ENCODE peak calls at places on chromosomes 16 and 17, in five cellular contexts. K is HepG2, H is SK-N-SH, T is GM12878, Q is K562. L is an unnamed sample.

GRCh38 chr17:61583242-61583641 is 7.8 kb downstream of the NACA2 start:
- DNase-seq in K (peak), H (peak), T (no peak), Q (peak), L (peak)

GRCh38 chr16:56277040-56277439 is 85.8 kb downstream of the GNAO1 start:
- DNase-seq in K (peak), H (peak), T (no peak), Q (no peak), L (no peak)

GRCh38 chr16:67613808-67614207 is 31.1 kb upstream of the CARMIL2 start:
- DNase-seq in K (peak), H (no peak), T (no peak), Q (peak), L (no peak)

GRCh38 chr16:30986129-30986991 is 1.4 kb downstream of the HSD3B7 start:
- DNase-seq in K (no peak), H (no peak), T (no peak), Q (no peak), L (no peak)

GRCh38 chr17:19411641-19412040 is 609 bp downstream of the RNF112 start:
- DNase-seq in K (no peak), H (peak), T (no peak), Q (no peak), L (no peak)

GRCh38 chr16:54525104-54525503 is 238.5 kb upstream of the IRX3 start:
- DNase-seq in K (no peak), H (no peak), T (no peak), Q (no peak), L (no peak)

GRCh38 chr17:4110152-4110551 is 32.7 kb downstream of the ZZEF1 start:
- DNase-seq in K (no peak), H (no peak), T (no peak), Q (no peak), L (no peak)

GRCh38 chr17:65078441-65079160 is 22.1 kb upstream of the GNA13 start:
- DNase-seq in K (no peak), H (no peak), T (no peak), Q (no peak), L (no peak)

GRCh38 chr16:11329080-11329491 is 16.2 kb upstream of the RMI2 start:
- DNase-seq in K (no peak), H (no peak), T (peak), Q (no peak), L (no peak)

GRCh38 chr16:70254095-70254964 is 2.6 kb upstream of the EXOSC6 start:
- DNase-seq in K (no peak), H (no peak), T (no peak), Q (no peak), L (no peak)

GRCh38 chr17:352421-353212 is at the start of gene RPH3AL:
- DNase-seq in K (peak), H (no peak), T (no peak), Q (no peak), L (no peak)

GRCh38 chr17:14301761-14302401 is 1.0 kb downstream of the HS3ST3B1 start:
- DNase-seq in K (no peak), H (no peak), T (no peak), Q (peak), L (peak)

GRCh38 chr16:65429504-65430149 is 307.8 kb upstream of the CDH11 start:
- DNase-seq in K (no peak), H (no peak), T (no peak), Q (no peak), L (no peak)

GRCh38 chr17:12089809-12090384 is 69.2 kb downstream of the MAP2K4 start:
- DNase-seq in K (peak), H (no peak), T (no peak), Q (peak), L (no peak)

GRCh38 chr16:30066882-30067583 is 1.5 kb downstream of the ALDOA start:
- DNase-seq in K (no peak), H (peak), T (no peak), Q (no peak), L (no peak)

GRCh38 chr16:64983983-64984382 is 137.9 kb downstream of the CDH11 start:
- DNase-seq in K (peak), H (peak), T (no peak), Q (peak), L (peak)

GRCh38 chr16:67022531-67023214 is 6.3 kb upstream of the CBFB start:
- DNase-seq in K (no peak), H (no peak), T (no peak), Q (no peak), L (no peak)

GRCh38 chr17:7404737-7405412 is 978 bp upstream of the TMEM256 start:
- DNase-seq in K (no peak), H (peak), T (no peak), Q (no peak), L (peak)

GRCh38 chr16:51095114-51095872 is 55.8 kb downstream of the SALL1 start:
- DNase-seq in K (peak), H (no peak), T (no peak), Q (no peak), L (no peak)

GRCh38 chr17:17032131-17032692 is 10.0 kb upstream of the MPRIP start:
- DNase-seq in K (peak), H (peak), T (no peak), Q (peak), L (no peak)

GRCh38 chr17:5500247-5500803 is 14.0 kb downstream of the MIS12 start:
- DNase-seq in K (no peak), H (no peak), T (no peak), Q (no peak), L (no peak)

GRCh38 chr17:83026311-83026811 is 53.0 kb upstream of the METRNL start:
- DNase-seq in K (no peak), H (no peak), T (no peak), Q (no peak), L (no peak)

GRCh38 chr17:83093506-83093905 is 14.1 kb downstream of the METRNL start:
- DNase-seq in K (no peak), H (no peak), T (no peak), Q (no peak), L (no peak)

GRCh38 chr16:1974157-1975070 is 2.6 kb downstream of the TBL3 start:
- DNase-seq in K (no peak), H (no peak), T (no peak), Q (no peak), L (no peak)

GRCh38 chr16:87927195-87927562 is 9.2 kb downstream of the CA5A start:
- DNase-seq in K (no peak), H (no peak), T (no peak), Q (no peak), L (no peak)

GRCh38 chr17:49815761-49816281 is 27.3 kb downstream of the KAT7 start:
- DNase-seq in K (no peak), H (no peak), T (no peak), Q (no peak), L (no peak)

GRCh38 chr17:80227156-80227555 is 6.9 kb downstream of the SLC26A11 start:
- DNase-seq in K (no peak), H (no peak), T (no peak), Q (no peak), L (no peak)

GRCh38 chr16:56789360-56789759 is 59.4 kb downstream of the NUP93 start:
- DNase-seq in K (peak), H (peak), T (no peak), Q (peak), L (peak)

GRCh38 chr17:31807846-31808245 is 51.2 kb downstream of the COPRS start:
- DNase-seq in K (no peak), H (no peak), T (no peak), Q (no peak), L (no peak)

GRCh38 chr17:78143214-78144145 is 2.7 kb upstream of the C17orf99 start:
- DNase-seq in K (no peak), H (no peak), T (no peak), Q (no peak), L (no peak)

GRCh38 chr16:61263400-61263799 is 772.8 kb downstream of the CDH8 start:
- DNase-seq in K (no peak), H (no peak), T (no peak), Q (no peak), L (no peak)

GRCh38 chr16:30782486-30783279 is 4.3 kb downstream of the ZNF629 start:
- DNase-seq in K (no peak), H (no peak), T (no peak), Q (no peak), L (no peak)

GRCh38 chr17:63151981-63152523 is 186.0 kb downstream of the TANC2 start:
- DNase-seq in K (no peak), H (no peak), T (no peak), Q (no peak), L (no peak)

GRCh38 chr16:50056226-50056625 is 9.5 kb upstream of the HEATR3 start:
- DNase-seq in K (no peak), H (no peak), T (no peak), Q (no peak), L (no peak)

GRCh38 chr16:53507464-53508180 is 4.6 kb upstream of the AKTIP start:
- DNase-seq in K (no peak), H (no peak), T (no peak), Q (peak), L (no peak)

GRCh38 chr17:72056727-72057290 is 64.0 kb upstream of the SOX9 start:
- DNase-seq in K (no peak), H (no peak), T (no peak), Q (no peak), L (no peak)

GRCh38 chr17:83015511-83015910 is 63.9 kb upstream of the METRNL start:
- DNase-seq in K (no peak), H (no peak), T (no peak), Q (no peak), L (no peak)

GRCh38 chr17:69434164-69434579 is 19.7 kb downstream of the MAP2K6 start:
- DNase-seq in K (no peak), H (no peak), T (no peak), Q (no peak), L (no peak)

GRCh38 chr17:69511244-69511643 is 96.7 kb downstream of the MAP2K6 start:
- DNase-seq in K (no peak), H (no peak), T (no peak), Q (no peak), L (no peak)

GRCh38 chr16:86065711-86066110 is 166.7 kb downstream of the IRF8 start:
- DNase-seq in K (no peak), H (no peak), T (no peak), Q (peak), L (no peak)
- TF ChIP-seq REST in K (no peak), H (no peak), T (no peak), Q (no peak), L (no peak)

DNA sequence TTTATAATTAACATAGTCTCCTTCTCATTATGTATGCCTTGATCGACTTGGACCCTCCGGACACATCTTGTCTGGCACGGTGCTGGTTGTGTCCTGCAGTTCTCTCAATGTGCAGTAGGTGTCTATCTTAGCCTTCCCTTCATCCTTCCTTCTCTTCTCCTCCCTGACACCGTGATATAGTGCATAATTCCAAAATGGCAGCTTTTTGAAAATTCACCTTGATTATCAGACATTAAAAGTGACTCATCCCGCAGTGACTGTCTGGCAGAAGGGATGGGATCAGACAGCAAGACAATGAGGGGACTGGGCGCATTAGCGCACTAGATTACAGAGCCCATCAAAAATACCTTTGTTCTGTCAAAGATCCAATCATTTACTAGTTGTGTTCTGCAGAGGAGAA is 70.0 kb upstream of the PMFBP1 start:
- DNase-seq in K (peak), H (peak), T (no peak), Q (peak), L (peak)
- TF ChIP-seq GABPA in K (no peak), H (no peak), T (no peak), Q (no peak), L (no peak)

GRCh38 chr17:76626442-76626841 is 17.1 kb downstream of the ST6GALNAC1 start:
- DNase-seq in K (no peak), H (no peak), T (no peak), Q (no peak), L (peak)

GRCh38 chr17:76627510-76627909 is 16.0 kb downstream of the ST6GALNAC1 start:
- DNase-seq in K (no peak), H (no peak), T (no peak), Q (no peak), L (no peak)

GRCh38 chr17:76631821-76632565 is 11.6 kb downstream of the ST6GALNAC1 start:
- DNase-seq in K (no peak), H (no peak), T (no peak), Q (no peak), L (no peak)

GRCh38 chr17:76633628-76634328 is 9.8 kb downstream of the ST6GALNAC1 start:
- DNase-seq in K (peak), H (no peak), T (no peak), Q (no peak), L (no peak)

DNA sequence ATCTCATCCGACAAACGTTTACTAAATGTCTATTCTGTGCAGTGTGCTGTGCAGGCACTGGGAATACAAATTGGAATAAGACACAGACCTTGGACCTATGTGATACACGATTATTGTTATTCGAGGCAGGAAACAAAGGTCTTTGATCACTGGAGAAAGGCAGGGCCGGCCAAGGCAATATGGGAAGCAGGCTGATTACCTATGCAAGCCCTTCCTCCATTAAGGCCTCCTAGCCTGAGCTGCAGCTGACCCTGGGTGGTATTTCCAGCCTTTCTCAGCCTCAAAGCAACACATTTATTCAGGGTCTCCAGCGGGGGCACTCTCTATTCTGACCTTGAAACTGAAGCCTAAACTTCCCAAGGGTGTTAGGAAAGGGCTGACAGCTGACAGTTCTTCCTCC is 13.4 kb downstream of the ST6GALNAC1 start:
- DNase-seq in K (no peak), H (no peak), T (no peak), Q (no peak), L (no peak)
- TF ChIP-seq REST in K (no peak), H (no peak), T (no peak), Q (no peak), L (no peak)

GRCh38 chr17:38511126-38512108 is 83.2 kb downstream of the ARHGAP23 start:
- DNase-seq in K (no peak), H (no peak), T (no peak), Q (no peak), L (no peak)
- TF ChIP-seq GABPA in K (no peak), H (no peak), T (no peak), Q (no peak), L (no peak)

DNA sequence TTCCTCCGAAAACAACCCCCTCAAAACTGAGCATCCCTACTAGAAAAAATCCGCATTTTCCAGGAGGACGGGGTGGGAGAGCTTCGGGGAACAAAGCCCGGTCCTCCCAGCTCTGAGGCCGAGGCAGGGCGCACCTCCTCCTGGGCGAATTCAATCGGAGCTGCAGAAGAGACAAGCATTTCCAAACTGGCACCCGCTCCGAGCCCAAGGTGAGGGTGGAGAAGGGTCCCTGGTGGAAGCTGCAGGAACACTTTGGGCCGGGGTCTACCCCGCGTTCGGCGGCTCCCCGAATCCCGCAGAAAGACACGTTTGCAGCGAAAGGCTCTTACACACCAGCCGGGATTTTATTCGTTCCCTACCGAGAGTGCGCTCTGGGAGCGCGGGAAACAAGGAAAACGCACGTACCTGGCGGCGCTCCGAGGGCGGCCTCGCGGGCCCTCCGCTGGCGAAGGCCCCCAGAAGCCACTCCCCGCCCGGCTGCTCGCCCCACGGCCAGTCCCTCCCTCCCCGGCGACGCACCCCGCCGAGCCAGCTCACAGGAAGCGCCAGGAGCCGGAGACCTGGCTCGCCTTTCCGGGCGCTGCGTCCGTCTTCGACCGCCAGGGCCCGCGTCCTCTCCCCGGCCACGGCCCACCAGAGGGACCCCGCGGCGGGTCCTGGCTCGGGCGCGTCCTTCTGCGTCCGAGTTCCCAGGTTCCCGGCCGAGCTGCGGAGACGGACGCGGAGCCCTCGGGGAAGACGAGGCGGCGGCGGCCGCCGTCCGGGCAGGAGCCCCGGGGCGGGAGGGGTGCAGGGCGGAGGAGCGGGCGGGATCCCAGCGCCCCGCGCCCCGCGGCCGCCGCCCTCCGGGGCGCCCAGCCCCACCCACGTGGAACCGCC is 49.8 kb upstream of the BAHCC1 start:
- DNase-seq in K (peak), H (peak), T (no peak), Q (peak), L (peak)
- TF ChIP-seq REST in K (no peak), H (peak), T (no peak), Q (peak), L (no peak)

GRCh38 chr16:68954871-68955635 is 111.7 kb downstream of the TANGO6 start:
- DNase-seq in K (no peak), H (peak), T (no peak), Q (no peak), L (no peak)

GRCh38 chr16:68948230-68948910 is 105.0 kb downstream of the TANGO6 start:
- DNase-seq in K (no peak), H (no peak), T (no peak), Q (no peak), L (no peak)

GRCh38 chr16:68951991-68952877 is 108.9 kb downstream of the TANGO6 start:
- DNase-seq in K (no peak), H (no peak), T (no peak), Q (no peak), L (no peak)
- TF ChIP-seq GABPA in K (no peak), H (no peak), T (no peak), Q (no peak), L (no peak)

GRCh38 chr16:20129375-20129774 is 55.7 kb upstream of the GPR139 start:
- DNase-seq in K (no peak), H (no peak), T (no peak), Q (no peak), L (no peak)
- TF ChIP-seq REST in K (no peak), H (no peak), T (no peak), Q (no peak), L (no peak)

DNA sequence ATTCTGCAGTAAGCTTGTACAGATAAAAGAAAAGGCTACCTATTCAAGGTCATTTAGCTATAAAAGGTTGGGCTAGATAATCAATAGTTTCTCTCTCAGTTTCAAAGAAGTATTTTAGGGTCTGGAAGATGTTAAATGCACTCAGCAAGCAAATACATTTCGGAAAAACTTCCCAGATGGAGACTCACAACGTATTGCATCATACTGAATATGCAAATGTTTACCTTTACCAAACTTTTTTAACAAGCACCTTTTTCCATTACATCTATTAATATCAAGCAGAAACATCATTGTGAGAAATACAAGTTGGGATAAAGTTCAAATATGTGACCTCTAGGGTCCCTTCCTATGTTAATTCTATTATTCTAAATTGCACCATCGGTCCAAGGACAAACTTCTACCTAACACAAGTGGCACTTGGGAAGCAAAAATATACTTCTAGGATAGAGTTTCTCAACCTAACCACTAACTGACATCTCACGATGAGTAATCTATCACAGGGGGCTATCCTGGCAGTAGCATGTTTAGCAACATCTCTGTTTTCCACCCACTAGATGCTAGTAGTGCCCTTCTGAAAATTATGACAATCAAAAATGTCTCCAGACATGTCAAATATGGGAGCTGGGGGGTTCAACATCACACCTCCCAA is 14.6 kb downstream of the KANSL1 start:
- DNase-seq in K (no peak), H (no peak), T (no peak), Q (no peak), L (peak)
- TF ChIP-seq GABPA in K (no peak), H (no peak), T (no peak), Q (no peak), L (no peak)

GRCh38 chr17:66636111-66636510 is 198.8 kb upstream of the CACNG5 start:
- DNase-seq in K (no peak), H (no peak), T (no peak), Q (no peak), L (no peak)
- TF ChIP-seq REST in K (no peak), H (no peak), T (no peak), Q (no peak), L (no peak)

DNA sequence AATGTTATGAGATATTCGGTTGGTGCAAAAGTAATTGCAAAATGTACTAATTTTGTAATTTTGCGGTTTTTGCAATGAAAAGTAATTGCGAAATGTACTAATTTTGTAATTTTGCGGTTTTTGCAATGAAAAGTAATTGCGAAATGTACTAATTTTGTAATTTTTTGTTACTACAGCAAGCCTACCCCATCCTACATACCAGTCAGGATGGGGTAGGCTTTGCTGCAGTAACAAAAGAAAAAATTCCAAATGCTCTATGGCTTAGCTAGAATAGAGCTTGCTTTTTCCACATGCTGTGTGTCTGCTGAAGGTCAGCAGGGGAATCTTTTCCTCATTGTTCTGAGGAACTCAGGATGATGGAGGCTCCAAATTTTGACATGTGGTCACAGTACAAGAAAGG is 83.3 kb upstream of the GPRC5B start:
- DNase-seq in K (no peak), H (no peak), T (no peak), Q (no peak), L (peak)
- TF ChIP-seq GABPA in K (no peak), H (no peak), T (no peak), Q (no peak), L (no peak)

L was measured in HL-60.